ENCODE peak calls at places on chromosome 11, in seven cellular contexts. B is retinal pigment epithelial cell, T is GM12878, F is MM.1S, U is sigmoid colon, J is A549, G is right lobe of liver. X is an unnamed sample.

GRCh38 chr11:23336961-23337360 is 476.7 kb upstream of the CCDC179 start:
- DNase-seq in U (no peak), T (no peak), F (no peak), B (no peak), G (no peak), J (no peak), X (no peak)

GRCh38 chr11:134048028-134048427 is 20.8 kb upstream of the JAM3 start:
- DNase-seq in J (no peak), B (no peak), F (no peak), U (no peak), T (no peak), G (no peak), X (no peak)

GRCh38 chr11:121671276-121672168 is 218.8 kb upstream of the SORL1-AS1 start:
- DNase-seq in B (peak; percentile 83), U (no peak), J (no peak), G (no peak), F (no peak), T (no peak), X (no peak)

GRCh38 chr11:73359341-73359740 is 16.9 kb upstream of the RELT start:
- DNase-seq in J (no peak), F (peak; percentile 59), G (no peak), B (no peak), T (no peak), U (peak; percentile 82), X (no peak)

GRCh38 chr11:96205460-96205809 is 137.6 kb downstream of the MAML2 start:
- DNase-seq in G (no peak), F (no peak), U (no peak), J (no peak), B (no peak), T (no peak), X (no peak)

GRCh38 chr11:78380615-78381029 is 37.0 kb downstream of the GAB2 start:
- DNase-seq in F (no peak), G (no peak), U (no peak), B (no peak), J (no peak), T (no peak), X (peak; percentile 75)

GRCh38 chr11:86800076-86800955 is at the start of gene PRSS23:
- DNase-seq in G (peak; percentile 78), J (peak; percentile 70), U (peak; percentile 88), T (no peak), B (no peak), F (peak; percentile 71), X (no peak)

GRCh38 chr11:15716550-15716949 is 601.8 kb downstream of the INSC start:
- DNase-seq in T (no peak), J (no peak), F (no peak), G (no peak), U (no peak), B (no peak), X (no peak)

GRCh38 chr11:12290477-12290922 is 86.9 kb upstream of the PARVA start:
- DNase-seq in J (no peak), G (no peak), T (no peak), U (no peak), B (no peak), F (no peak), X (no peak)

GRCh38 chr11:120172054-120172881 is 34.4 kb upstream of the TRIM29 start:
- DNase-seq in T (no peak), B (no peak), F (peak; percentile 51), J (peak; percentile 64), U (peak; percentile 87), G (peak; percentile 74), X (no peak)

GRCh38 chr11:16604784-16605439 is 133.5 kb upstream of the C11orf58 start:
- DNase-seq in F (peak; percentile 34), B (no peak), U (peak; percentile 64), T (no peak), J (peak; percentile 46), G (peak; percentile 61), X (no peak)

GRCh38 chr11:7892059-7892699 is 38.9 kb downstream of the OR10A6 start:
- DNase-seq in U (no peak), J (no peak), T (no peak), F (peak; percentile 28), B (no peak), G (no peak), X (peak; percentile 77)

GRCh38 chr11:69113646-69114340 is 41.9 kb upstream of the SMIM38 start:
- DNase-seq in B (no peak), G (no peak), F (no peak), J (no peak), U (no peak), T (no peak), X (no peak)

GRCh38 chr11:70537576-70538571 is 139.5 kb downstream of the CTTN start:
- DNase-seq in T (no peak), G (peak; percentile 12), J (no peak), F (no peak), B (no peak), U (peak; percentile 52), X (no peak)

GRCh38 chr11:69007978-69008381 is 5.1 kb downstream of the MRGPRF start:
- DNase-seq in U (peak; percentile 65), B (no peak), F (no peak), G (peak; percentile 80), T (no peak), J (no peak), X (no peak)

GRCh38 chr11:65810046-65810868 is 23.4 kb downstream of the OVOL1 start:
- DNase-seq in T (no peak), U (no peak), F (peak; percentile 37), B (no peak), J (no peak), G (no peak), X (no peak)

GRCh38 chr11:576791-577610 is 731 bp downstream of the PHRF1 start:
- DNase-seq in G (peak; percentile 39), B (no peak), F (no peak), U (no peak), T (no peak), J (no peak), X (no peak)

GRCh38 chr11:61860054-61860903 is 31.1 kb downstream of the FADS3 start:
- DNase-seq in T (no peak), U (peak; percentile 81), J (no peak), B (no peak), F (no peak), G (peak; percentile 54), X (no peak)

GRCh38 chr11:100687630-100688395 is 725 bp downstream of the ARHGAP42 start:
- DNase-seq in B (peak; percentile 59), U (peak; percentile 72), J (peak; percentile 60), G (peak; percentile 46), F (peak; percentile 83), T (no peak), X (no peak)

GRCh38 chr11:66414120-66414934 is 6.5 kb upstream of the NPAS4 start:
- DNase-seq in T (no peak), J (no peak), U (no peak), B (no peak), F (no peak), G (no peak), X (no peak)

GRCh38 chr11:20049231-20049630 is 111.0 kb downstream of the DBX1 start:
- DNase-seq in J (no peak), F (no peak), G (no peak), T (no peak), B (no peak), U (no peak), X (no peak)

GRCh38 chr11:36345084-36345511 is 49.0 kb downstream of the PRR5L start:
- DNase-seq in T (no peak), U (no peak), J (no peak), B (no peak), G (peak; percentile 22), F (no peak), X (no peak)

GRCh38 chr11:100151944-100152343 is 535.1 kb upstream of the ARHGAP42 start:
- DNase-seq in J (no peak), T (no peak), B (peak; percentile 41), G (no peak), F (no peak), U (no peak), X (no peak)

GRCh38 chr11:120086651-120087050 is 51.3 kb downstream of the TRIM29 start:
- DNase-seq in J (no peak), G (no peak), B (no peak), T (no peak), F (no peak), U (no peak), X (no peak)

GRCh38 chr11:12211331-12212065 is 101.1 kb downstream of the MICAL2 start:
- DNase-seq in B (no peak), G (no peak), F (peak; percentile 62), J (no peak), T (no peak), U (no peak), X (no peak)

GRCh38 chr11:128424271-128424709 is 163.1 kb downstream of the ETS1 start:
- DNase-seq in G (no peak), U (peak; percentile 87), T (no peak), B (no peak), J (no peak), F (no peak), X (no peak)

DNA sequence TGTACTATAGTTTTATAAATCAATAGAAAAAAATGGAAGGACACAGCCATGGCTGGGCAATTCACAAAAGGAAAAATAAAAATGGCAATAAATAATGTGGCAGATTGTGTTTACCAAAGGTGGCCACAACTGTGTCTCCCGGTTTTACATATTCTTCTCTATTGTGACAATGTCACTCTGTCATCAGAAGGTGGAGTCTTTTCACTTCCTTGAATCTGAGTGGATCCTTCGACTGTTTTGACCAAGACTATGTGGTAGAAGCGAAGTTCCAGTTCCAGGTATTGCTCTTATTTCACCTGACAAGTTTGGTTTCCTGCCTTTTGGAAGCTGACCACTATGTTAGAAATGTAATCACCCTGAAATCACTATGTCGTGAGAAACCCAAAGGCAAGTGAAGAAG is 31.0 kb upstream of the HSD17B12 start:
- DNase-seq in B (no peak), G (no peak), J (no peak), F (no peak), T (no peak), U (no peak), X (no peak)
- TF ChIP-seq CTCF in B (no peak), G (no peak), J (no peak), F (no peak), T (no peak), U (no peak), X (no peak)

GRCh38 chr11:111097191-111097590 is 148.3 kb upstream of the POU2AF2 start:
- DNase-seq in F (no peak), B (no peak), G (peak; percentile 40), U (no peak), J (no peak), T (no peak), X (no peak)
- H3K4me3 ChIP-seq in F (no peak overlapping the region), B (peak overlapping the region; percentile 25), G (peak overlapping the region; percentile 12), U (peak overlapping the region; percentile 24), J (no peak overlapping the region), T (no peak overlapping the region), X (no peak overlapping the region)

DNA sequence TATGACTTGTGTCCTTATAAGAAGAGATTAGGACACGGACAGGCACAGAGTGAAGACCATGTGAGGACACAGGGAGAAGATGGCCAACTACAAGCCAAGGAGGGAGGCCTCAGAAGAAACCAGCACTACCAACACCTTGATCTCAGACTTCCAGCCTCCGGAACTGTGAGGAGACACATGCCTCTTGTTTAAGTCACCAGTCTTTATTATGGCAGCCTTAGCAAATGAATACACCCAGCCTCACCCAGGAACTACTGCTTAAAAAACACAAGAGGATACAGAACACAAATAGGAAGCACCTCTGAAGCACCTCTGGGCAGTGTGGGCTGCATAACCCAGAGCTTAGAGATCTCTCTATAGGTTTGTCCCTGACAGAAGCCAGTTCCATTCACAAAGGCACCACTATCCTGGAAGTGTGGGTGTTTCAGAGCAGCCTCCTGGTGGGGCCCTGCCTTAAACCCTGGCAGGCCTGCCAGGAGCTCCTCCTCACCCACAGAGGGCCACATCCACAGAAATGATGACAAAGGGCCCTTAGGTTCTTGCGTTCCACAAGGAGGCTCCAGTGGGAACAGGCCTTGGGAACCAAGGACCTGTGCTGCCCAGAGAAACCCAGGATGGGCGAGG is 58.8 kb downstream of the CHRDL2 start:
- DNase-seq in F (no peak), G (no peak), T (no peak), B (no peak), U (no peak), J (no peak), X (no peak)
- TF ChIP-seq CTCF in F (no peak), G (no peak), T (no peak), B (peak; percentile 1), U (no peak), J (no peak), X (no peak)

GRCh38 chr11:64291746-64292457 is 800 bp downstream of the KCNK4 start:
- DNase-seq in T (no peak), B (no peak), U (no peak), J (no peak), G (no peak), F (no peak), X (no peak)
- H3K4me3 ChIP-seq in T (no peak overlapping the region), B (peak overlapping the region; percentile 4), U (peak overlapping the region; percentile 36), J (no peak overlapping the region), G (peak overlapping the region; percentile 1), F (no peak overlapping the region), X (peak overlapping the region; percentile 29)